ENCODE peak calls at places on chromosomes 6 and 20, in ten cellular contexts. Z is GOT3, A is GF-D8, U is endothelial cell, H is KG1, L is HFFc6, Y is Calu3, O is cardiac fibroblast, R is NB4, G is epithelial cell of esophagus. M is an unnamed sample.

GRCh38 chr20:11919046-11919445 is 1.4 kb downstream of the BTBD3 start:
- DNase-seq in H (no peak), U (no peak), G (no peak), O (peak; percentile 51), Y (no peak), A (peak; percentile 9), L (no peak), Z (no peak), R (no peak), M (no peak)

GRCh38 chr6:5968817-5969726 is 37.7 kb downstream of the NRN1 start:
- DNase-seq in R (peak; percentile 41), Y (peak; percentile 51), G (peak; percentile 21), L (peak; percentile 10), U (no peak), Z (no peak), H (no peak), A (no peak), O (peak; percentile 5), M (no peak)

GRCh38 chr6:157715766-157716171 is 107.3 kb upstream of the SNX9 start:
- DNase-seq in H (no peak), R (no peak), L (peak; percentile 86), O (peak; percentile 98), G (peak; percentile 69), Z (peak; percentile 54), Y (no peak), A (no peak), U (no peak), M (no peak)

GRCh38 chr20:49397525-49397924 is 84.9 kb downstream of the KCNB1 start:
- DNase-seq in H (no peak), R (peak; percentile 52), Y (no peak), Z (no peak), U (no peak), A (no peak), O (peak; percentile 23), G (peak; percentile 55), L (peak; percentile 37), M (no peak)

GRCh38 chr6:144149894-144150672 is at the start of gene STX11:
- DNase-seq in G (peak; percentile 61), H (no peak), L (peak; percentile 1), U (peak; percentile 39), O (peak; percentile 31), A (peak; percentile 49), R (peak; percentile 86), Y (peak; percentile 36), Z (peak; percentile 39), M (peak; percentile 35)

GRCh38 chr20:19271879-19272651 is 59.6 kb downstream of the SLC24A3 start:
- DNase-seq in U (no peak), L (no peak), G (no peak), R (no peak), H (no peak), Z (no peak), A (no peak), O (no peak), Y (no peak), M (no peak)

GRCh38 chr20:4667836-4668235 is 53.9 kb upstream of the PRND start:
- DNase-seq in A (no peak), Z (no peak), U (no peak), H (no peak), G (no peak), Y (no peak), R (no peak), O (no peak), L (no peak), M (no peak)

GRCh38 chr20:43492101-43492500 is 15.4 kb upstream of the L3MBTL1 start:
- DNase-seq in H (no peak), Z (no peak), R (no peak), G (peak; percentile 96), O (no peak), A (no peak), Y (no peak), L (peak; percentile 35), U (no peak), M (no peak)

GRCh38 chr6:53294095-53294494 is 54.7 kb downstream of the ELOVL5 start:
- DNase-seq in H (no peak), O (no peak), A (no peak), Y (peak; percentile 3), R (peak; percentile 33), G (no peak), L (no peak), U (peak; percentile 57), Z (no peak), M (no peak)

GRCh38 chr6:30075094-30075986 is at the start of gene RNF39:
- DNase-seq in G (peak; percentile 87), A (no peak), Z (no peak), Y (peak; percentile 21), H (no peak), L (no peak), O (no peak), R (no peak), U (no peak), M (no peak)

GRCh38 chr20:57195023-57195758 is 71.2 kb downstream of the BMP7 start:
- DNase-seq in U (no peak), G (no peak), H (no peak), R (peak; percentile 42), L (peak; percentile 78), Z (no peak), Y (no peak), A (no peak), O (peak; percentile 11), M (no peak)

GRCh38 chr20:17624551-17625245 is 54.8 kb downstream of the DSTN start:
- DNase-seq in Z (no peak), Y (no peak), R (no peak), U (no peak), H (no peak), L (no peak), A (no peak), G (no peak), O (no peak), M (no peak)

GRCh38 chr6:38856490-38856889 is 141.4 kb downstream of the DNAH8 start:
- DNase-seq in U (no peak), Y (no peak), O (no peak), Z (no peak), H (no peak), A (no peak), L (no peak), G (no peak), R (no peak), M (no peak)

M was measured in central memory CD8-positive, alpha-beta T cell.